ENCODE peak calls at places on chromosomes 16 and 17, in nine cellular contexts. One of them, this sample, is unnamed.

GRCh38 chr16:31727553-31727952 is 146.1 kb upstream of the ZNF267 start:
- DNase-seq in choroid plexus epithelial cell: no peak
- DNase-seq in heart left ventricle: no peak
- DNase-seq in heart right ventricle: no peak
- DNase-seq in esophagus muscularis mucosa: no peak
- DNase-seq in mucosa of descending colon: no peak
- DNase-seq in bronchial epithelial cell: no peak
- DNase-seq in GM12864: no peak
- DNase-seq in PC-9: no peak
- DNase-seq in this sample: no peak

GRCh38 chr16:86882586-86883280 is 304.4 kb downstream of the FOXL1 start:
- DNase-seq in choroid plexus epithelial cell: peak
- DNase-seq in heart left ventricle: peak
- DNase-seq in heart right ventricle: peak
- DNase-seq in esophagus muscularis mucosa: no peak
- DNase-seq in mucosa of descending colon: no peak
- DNase-seq in bronchial epithelial cell: peak
- DNase-seq in GM12864: no peak
- DNase-seq in PC-9: no peak
- DNase-seq in this sample: no peak

GRCh38 chr17:40329981-40330794 is 21.2 kb downstream of the RARA start:
- DNase-seq in choroid plexus epithelial cell: no peak
- DNase-seq in heart left ventricle: peak
- DNase-seq in heart right ventricle: peak
- DNase-seq in esophagus muscularis mucosa: no peak
- DNase-seq in mucosa of descending colon: peak
- DNase-seq in bronchial epithelial cell: no peak
- DNase-seq in GM12864: no peak
- DNase-seq in PC-9: peak
- DNase-seq in this sample: no peak

GRCh38 chr17:39929657-39930407 is 2.3 kb downstream of the LRRC3C start:
- DNase-seq in choroid plexus epithelial cell: peak
- DNase-seq in heart left ventricle: no peak
- DNase-seq in heart right ventricle: no peak
- DNase-seq in esophagus muscularis mucosa: no peak
- DNase-seq in mucosa of descending colon: no peak
- DNase-seq in bronchial epithelial cell: peak
- DNase-seq in GM12864: no peak
- DNase-seq in PC-9: peak
- DNase-seq in this sample: no peak

GRCh38 chr17:59838196-59838911 is 54.4 kb downstream of the TUBD1 start:
- DNase-seq in choroid plexus epithelial cell: peak
- DNase-seq in heart left ventricle: no peak
- DNase-seq in heart right ventricle: no peak
- DNase-seq in esophagus muscularis mucosa: no peak
- DNase-seq in mucosa of descending colon: no peak
- DNase-seq in bronchial epithelial cell: no peak
- DNase-seq in GM12864: no peak
- DNase-seq in PC-9: no peak
- DNase-seq in this sample: no peak

GRCh38 chr16:29790949-29791844 is 646 bp downstream of the KIF22 start:
- DNase-seq in choroid plexus epithelial cell: peak
- DNase-seq in heart left ventricle: no peak
- DNase-seq in heart right ventricle: no peak
- DNase-seq in esophagus muscularis mucosa: no peak
- DNase-seq in mucosa of descending colon: no peak
- DNase-seq in bronchial epithelial cell: no peak
- DNase-seq in GM12864: no peak
- DNase-seq in PC-9: no peak
- DNase-seq in this sample: no peak

GRCh38 chr16:9837481-9837880 is 344.7 kb downstream of the GRIN2A start:
- DNase-seq in choroid plexus epithelial cell: no peak
- DNase-seq in heart left ventricle: no peak
- DNase-seq in heart right ventricle: no peak
- DNase-seq in esophagus muscularis mucosa: peak
- DNase-seq in mucosa of descending colon: no peak
- DNase-seq in bronchial epithelial cell: no peak
- DNase-seq in GM12864: no peak
- DNase-seq in PC-9: no peak
- DNase-seq in this sample: no peak

GRCh38 chr17:28325221-28325620 is 6.2 kb downstream of the TMEM97 start:
- DNase-seq in choroid plexus epithelial cell: no peak
- DNase-seq in heart left ventricle: no peak
- DNase-seq in heart right ventricle: no peak
- DNase-seq in esophagus muscularis mucosa: no peak
- DNase-seq in mucosa of descending colon: no peak
- DNase-seq in bronchial epithelial cell: no peak
- DNase-seq in GM12864: no peak
- DNase-seq in PC-9: no peak
- DNase-seq in this sample: no peak

GRCh38 chr17:9239821-9240658 is 218.7 kb downstream of the NTN1 start:
- DNase-seq in choroid plexus epithelial cell: peak
- DNase-seq in heart left ventricle: peak
- DNase-seq in heart right ventricle: peak
- DNase-seq in esophagus muscularis mucosa: no peak
- DNase-seq in mucosa of descending colon: peak
- DNase-seq in bronchial epithelial cell: peak
- DNase-seq in GM12864: no peak
- DNase-seq in PC-9: no peak
- DNase-seq in this sample: no peak

GRCh38 chr17:39628655-39629493 is 2.1 kb downstream of the PPP1R1B start:
- DNase-seq in choroid plexus epithelial cell: no peak
- DNase-seq in heart left ventricle: no peak
- DNase-seq in heart right ventricle: no peak
- DNase-seq in esophagus muscularis mucosa: no peak
- DNase-seq in mucosa of descending colon: peak
- DNase-seq in bronchial epithelial cell: no peak
- DNase-seq in GM12864: no peak
- DNase-seq in PC-9: no peak
- DNase-seq in this sample: no peak

GRCh38 chr16:10895053-10895946 is 18.3 kb downstream of the CIITA start:
- DNase-seq in choroid plexus epithelial cell: peak
- DNase-seq in heart left ventricle: no peak
- DNase-seq in heart right ventricle: peak
- DNase-seq in esophagus muscularis mucosa: no peak
- DNase-seq in mucosa of descending colon: no peak
- DNase-seq in bronchial epithelial cell: no peak
- DNase-seq in GM12864: no peak
- DNase-seq in PC-9: no peak
- DNase-seq in this sample: no peak

GRCh38 chr17:62714016-62714777 is 86.7 kb downstream of the MRC2 start:
- DNase-seq in choroid plexus epithelial cell: peak
- DNase-seq in heart left ventricle: no peak
- DNase-seq in heart right ventricle: no peak
- DNase-seq in esophagus muscularis mucosa: no peak
- DNase-seq in mucosa of descending colon: no peak
- DNase-seq in bronchial epithelial cell: peak
- DNase-seq in GM12864: no peak
- DNase-seq in PC-9: no peak
- DNase-seq in this sample: no peak

GRCh38 chr16:78570409-78571141 is 471.1 kb downstream of the WWOX start:
- DNase-seq in choroid plexus epithelial cell: no peak
- DNase-seq in heart left ventricle: no peak
- DNase-seq in heart right ventricle: no peak
- DNase-seq in esophagus muscularis mucosa: no peak
- DNase-seq in mucosa of descending colon: no peak
- DNase-seq in bronchial epithelial cell: no peak
- DNase-seq in GM12864: no peak
- DNase-seq in PC-9: no peak
- DNase-seq in this sample: no peak

GRCh38 chr17:68101992-68102758 is 66.6 kb downstream of the KPNA2 start:
- DNase-seq in choroid plexus epithelial cell: peak
- DNase-seq in heart left ventricle: peak
- DNase-seq in heart right ventricle: peak
- DNase-seq in esophagus muscularis mucosa: no peak
- DNase-seq in mucosa of descending colon: peak
- DNase-seq in bronchial epithelial cell: no peak
- DNase-seq in GM12864: no peak
- DNase-seq in PC-9: no peak
- DNase-seq in this sample: no peak

GRCh38 chr16:31528726-31529397 is 1.2 kb downstream of the AHSP start:
- DNase-seq in choroid plexus epithelial cell: peak
- DNase-seq in heart left ventricle: no peak
- DNase-seq in heart right ventricle: no peak
- DNase-seq in esophagus muscularis mucosa: no peak
- DNase-seq in mucosa of descending colon: no peak
- DNase-seq in bronchial epithelial cell: no peak
- DNase-seq in GM12864: no peak
- DNase-seq in PC-9: no peak
- DNase-seq in this sample: no peak

GRCh38 chr17:55911186-55911585 is 160.3 kb downstream of the PCTP start:
- DNase-seq in choroid plexus epithelial cell: no peak
- DNase-seq in heart left ventricle: no peak
- DNase-seq in heart right ventricle: no peak
- DNase-seq in esophagus muscularis mucosa: no peak
- DNase-seq in mucosa of descending colon: no peak
- DNase-seq in bronchial epithelial cell: no peak
- DNase-seq in GM12864: no peak
- DNase-seq in PC-9: no peak
- DNase-seq in this sample: no peak

GRCh38 chr17:41885733-41886132 is 20.5 kb upstream of the KLHL11 start:
- DNase-seq in choroid plexus epithelial cell: peak
- DNase-seq in heart left ventricle: no peak
- DNase-seq in heart right ventricle: no peak
- DNase-seq in esophagus muscularis mucosa: no peak
- DNase-seq in mucosa of descending colon: no peak
- DNase-seq in bronchial epithelial cell: no peak
- DNase-seq in GM12864: no peak
- DNase-seq in PC-9: no peak
- DNase-seq in this sample: no peak

GRCh38 chr17:52389632-52390031 is 231.1 kb upstream of the CA10 start:
- DNase-seq in choroid plexus epithelial cell: no peak
- DNase-seq in heart left ventricle: no peak
- DNase-seq in heart right ventricle: no peak
- DNase-seq in esophagus muscularis mucosa: no peak
- DNase-seq in mucosa of descending colon: no peak
- DNase-seq in bronchial epithelial cell: no peak
- DNase-seq in GM12864: no peak
- DNase-seq in PC-9: no peak
- DNase-seq in this sample: no peak
- H3K4me3 ChIP-seq in choroid plexus epithelial cell: no peak
- H3K4me3 ChIP-seq in heart left ventricle: no peak
- H3K4me3 ChIP-seq in heart right ventricle: peak
- H3K4me3 ChIP-seq in esophagus muscularis mucosa: no peak
- H3K4me3 ChIP-seq in mucosa of descending colon: no peak
- H3K4me3 ChIP-seq in bronchial epithelial cell: no peak
- H3K4me3 ChIP-seq in GM12864: no peak
- H3K4me3 ChIP-seq in PC-9: no peak
- H3K4me3 ChIP-seq in this sample: peak

GRCh38 chr16:68257906-68258800 is 6.2 kb upstream of the SLC7A6 start:
- DNase-seq in choroid plexus epithelial cell: peak
- DNase-seq in heart left ventricle: no peak
- DNase-seq in heart right ventricle: no peak
- DNase-seq in esophagus muscularis mucosa: no peak
- DNase-seq in mucosa of descending colon: peak
- DNase-seq in bronchial epithelial cell: peak
- DNase-seq in GM12864: no peak
- DNase-seq in PC-9: peak
- DNase-seq in this sample: no peak
- H3K4me3 ChIP-seq in choroid plexus epithelial cell: no peak
- H3K4me3 ChIP-seq in heart left ventricle: no peak
- H3K4me3 ChIP-seq in heart right ventricle: no peak
- H3K4me3 ChIP-seq in esophagus muscularis mucosa: no peak
- H3K4me3 ChIP-seq in mucosa of descending colon: no peak
- H3K4me3 ChIP-seq in bronchial epithelial cell: no peak
- H3K4me3 ChIP-seq in GM12864: no peak
- H3K4me3 ChIP-seq in PC-9: no peak
- H3K4me3 ChIP-seq in this sample: no peak

DNA sequence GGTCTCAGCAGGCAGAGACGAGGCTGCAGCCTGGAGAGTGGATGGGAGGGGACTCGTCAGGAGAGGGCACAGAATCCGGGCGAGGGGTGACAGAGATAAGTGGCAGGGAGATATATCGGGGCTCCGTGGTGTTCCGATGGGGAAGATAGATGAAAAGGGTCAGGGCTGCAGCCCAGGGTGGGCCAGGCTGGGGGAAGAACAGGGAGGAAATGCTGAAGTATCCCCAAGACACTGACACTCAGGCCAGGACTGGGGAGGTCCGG is 2.1 kb downstream of the LGALS3BP start:
- DNase-seq in choroid plexus epithelial cell: no peak
- DNase-seq in heart left ventricle: no peak
- DNase-seq in heart right ventricle: no peak
- DNase-seq in esophagus muscularis mucosa: no peak
- DNase-seq in mucosa of descending colon: no peak
- DNase-seq in bronchial epithelial cell: no peak
- DNase-seq in GM12864: no peak
- DNase-seq in PC-9: no peak
- DNase-seq in this sample: no peak
- H3K4me3 ChIP-seq in choroid plexus epithelial cell: no peak
- H3K4me3 ChIP-seq in heart left ventricle: peak
- H3K4me3 ChIP-seq in heart right ventricle: peak
- H3K4me3 ChIP-seq in esophagus muscularis mucosa: peak
- H3K4me3 ChIP-seq in mucosa of descending colon: no peak
- H3K4me3 ChIP-seq in bronchial epithelial cell: no peak
- H3K4me3 ChIP-seq in GM12864: no peak
- H3K4me3 ChIP-seq in PC-9: peak
- H3K4me3 ChIP-seq in this sample: no peak

GRCh38 chr17:61416211-61416539 is 16.5 kb downstream of the TBX2 start:
- DNase-seq in choroid plexus epithelial cell: no peak
- DNase-seq in heart left ventricle: no peak
- DNase-seq in heart right ventricle: no peak
- DNase-seq in esophagus muscularis mucosa: peak
- DNase-seq in mucosa of descending colon: no peak
- DNase-seq in bronchial epithelial cell: no peak
- DNase-seq in GM12864: no peak
- DNase-seq in PC-9: no peak
- DNase-seq in this sample: no peak
- H3K4me3 ChIP-seq in choroid plexus epithelial cell: no peak
- H3K4me3 ChIP-seq in heart left ventricle: no peak
- H3K4me3 ChIP-seq in heart right ventricle: peak
- H3K4me3 ChIP-seq in esophagus muscularis mucosa: no peak
- H3K4me3 ChIP-seq in mucosa of descending colon: no peak
- H3K4me3 ChIP-seq in bronchial epithelial cell: no peak
- H3K4me3 ChIP-seq in GM12864: no peak
- H3K4me3 ChIP-seq in PC-9: no peak
- H3K4me3 ChIP-seq in this sample: no peak

DNA sequence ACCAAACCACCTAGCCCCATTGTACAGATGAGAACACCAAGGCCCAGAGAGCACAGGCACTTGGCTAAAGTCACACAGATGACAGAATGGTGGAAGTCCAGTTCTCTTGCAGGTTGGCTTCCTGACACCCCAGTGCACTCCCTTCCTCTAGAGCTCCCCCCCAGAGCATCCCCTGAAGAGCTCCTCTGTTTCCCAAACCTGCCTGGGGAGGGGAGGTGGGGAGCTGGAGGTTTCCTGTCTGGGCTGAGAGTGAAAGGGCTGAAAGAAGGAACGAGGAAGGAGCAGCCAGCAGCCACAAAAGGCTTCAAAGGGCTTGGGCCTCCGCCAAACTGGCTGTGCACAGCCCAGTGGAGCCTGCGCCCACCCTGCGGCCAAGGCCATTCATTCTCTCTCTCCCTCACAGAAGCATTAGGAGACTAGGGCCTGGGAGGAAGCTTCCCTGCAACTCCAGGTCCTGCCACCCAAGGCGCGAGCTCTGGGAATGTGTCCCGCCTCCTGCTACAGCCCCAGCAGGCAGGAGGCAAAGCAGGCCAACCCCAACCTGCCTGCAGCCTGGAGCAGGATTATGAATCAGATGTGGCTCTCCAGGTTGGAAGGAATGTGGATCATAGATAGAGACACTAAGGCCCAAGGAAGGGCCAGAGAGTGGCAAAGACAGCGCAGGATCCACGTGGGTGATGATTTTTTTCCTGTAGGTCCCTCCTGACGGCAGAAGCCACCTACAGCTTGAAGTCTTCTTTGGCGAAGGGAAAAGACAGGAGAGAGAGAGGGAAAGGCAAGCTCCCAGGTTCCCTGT is 913 bp downstream of the SLC13A5 start:
- DNase-seq in choroid plexus epithelial cell: peak
- DNase-seq in heart left ventricle: no peak
- DNase-seq in heart right ventricle: no peak
- DNase-seq in esophagus muscularis mucosa: no peak
- DNase-seq in mucosa of descending colon: no peak
- DNase-seq in bronchial epithelial cell: peak
- DNase-seq in GM12864: no peak
- DNase-seq in PC-9: peak
- DNase-seq in this sample: no peak
- H3K4me3 ChIP-seq in choroid plexus epithelial cell: no peak
- H3K4me3 ChIP-seq in heart left ventricle: no peak
- H3K4me3 ChIP-seq in heart right ventricle: peak
- H3K4me3 ChIP-seq in esophagus muscularis mucosa: no peak
- H3K4me3 ChIP-seq in mucosa of descending colon: no peak
- H3K4me3 ChIP-seq in bronchial epithelial cell: no peak
- H3K4me3 ChIP-seq in GM12864: no peak
- H3K4me3 ChIP-seq in PC-9: no peak
- H3K4me3 ChIP-seq in this sample: peak